ENCODE peak calls at places on chromosomes 2 and 18, in four cellular contexts. T is NCI-H2029 treated with DMSO at 0.1 percent for 48 hours; F is activated naive CD4-positive, alpha-beta T cell treated with anti-CD3 and anti-CD28 coated beads for 36 hours; Z is sigmoid colon. J is an unnamed sample.

GRCh38 chr2:149601141-149601796 is 13.7 kb upstream of the MMADHC start:
- DNase-seq in F (no peak), Z (no peak), T (no peak), J (no peak)

GRCh38 chr18:61549411-61549810 is 216.2 kb downstream of the CDH20 start:
- DNase-seq in Z (no peak), F (no peak), T (no peak), J (no peak)

GRCh38 chr2:60556441-60556997 is 3.1 kb upstream of the BCL11A start:
- DNase-seq in Z (peak), F (peak), T (no peak), J (no peak)

GRCh38 chr2:36445191-36445590 is 89.6 kb downstream of the CRIM1 start:
- DNase-seq in Z (no peak), F (no peak), T (no peak), J (no peak)

GRCh38 chr2:25597881-25598280 is 75.5 kb downstream of the DTNB start:
- DNase-seq in T (no peak), F (no peak), Z (no peak), J (no peak)

GRCh38 chr18:22422909-22423548 is 5.3 kb upstream of the CTAGE1 start:
- DNase-seq in Z (no peak), F (no peak), T (no peak), J (no peak)

GRCh38 chr2:150286730-150287362 is 200.6 kb downstream of the RND3 start:
- DNase-seq in Z (no peak), F (no peak), T (no peak), J (no peak)

GRCh38 chr2:26587966-26588365 is 53.2 kb downstream of the CIB4 start:
- DNase-seq in T (no peak), F (no peak), Z (peak), J (no peak)

GRCh38 chr2:130852521-130853115 is 15.9 kb downstream of the ARHGEF4 start:
- DNase-seq in F (no peak), T (no peak), Z (peak), J (no peak)

GRCh38 chr18:64380117-64380516 is 231.2 kb upstream of the LINC00305 start:
- DNase-seq in F (no peak), Z (no peak), T (no peak), J (no peak)

GRCh38 chr2:36561223-36561944 is 36.6 kb downstream of the FEZ2 start:
- DNase-seq in T (no peak), F (no peak), Z (no peak), J (no peak)

GRCh38 chr2:128783896-128784295 is 465.2 kb upstream of the HS6ST1 start:
- DNase-seq in T (no peak), Z (peak), F (no peak), J (no peak)

GRCh38 chr18:14976736-14977430 is 228.9 kb downstream of the ANKRD30B start:
- DNase-seq in T (no peak), F (no peak), Z (no peak), J (no peak)

GRCh38 chr2:64367868-64368267 is 86.1 kb upstream of the LGALSL start:
- DNase-seq in T (no peak), F (no peak), Z (no peak), J (no peak)

GRCh38 chr18:45423664-45424063 is 191.6 kb upstream of the SLC14A2 start:
- DNase-seq in F (no peak), Z (no peak), T (peak), J (peak)

GRCh38 chr2:142557391-142557790 is 320.1 kb upstream of the KYNU start:
- DNase-seq in F (no peak), T (no peak), Z (no peak), J (no peak)

GRCh38 chr18:10248738-10249137 is 205.7 kb upstream of the APCDD1 start:
- DNase-seq in Z (no peak), F (no peak), T (no peak), J (no peak)

GRCh38 chr2:71801969-71802368 is 345.7 kb downstream of the CYP26B1 start:
- DNase-seq in F (peak), T (no peak), Z (peak), J (no peak)

GRCh38 chr2:2848621-2849443 is 517.8 kb upstream of the MYT1L start:
- DNase-seq in Z (no peak), F (no peak), T (no peak), J (no peak)

GRCh38 chr2:40421643-40422297 is 30.1 kb downstream of the SLC8A1 start:
- DNase-seq in T (no peak), F (no peak), Z (peak), J (no peak)

GRCh38 chr2:2590796-2591541 is 259.9 kb upstream of the MYT1L start:
- DNase-seq in F (no peak), T (no peak), Z (no peak), J (no peak)

GRCh38 chr2:14681608-14682007 is 49.1 kb downstream of the LRATD1 start:
- DNase-seq in T (no peak), F (no peak), Z (no peak), J (no peak)

GRCh38 chr2:73981081-73981968 is 3.4 kb upstream of the TET3 start:
- DNase-seq in Z (peak), T (no peak), F (peak), J (no peak)